ENCODE peak calls at places on chromosomes 7 and 10, in five cellular contexts. E is sigmoid colon, Y is spleen, T is endothelial cell of umbilical vein, C is upper lobe of left lung. K is an unnamed sample. For H3K36me3, the result is how much of the 10 kb centered on the place peaks cover.

GRCh38 chr7:6590645-6591110 is 857 bp downstream of the INTS15 start:
- DNase-seq in E (peak), Y (no peak), C (no peak), T (no peak), K (no peak)

GRCh38 chr10:95133997-95134396 is 60.0 kb upstream of the ACSM6 start:
- DNase-seq in T (no peak), Y (no peak), C (no peak), E (no peak), K (no peak)

GRCh38 chr10:69327463-69328345 is 49.4 kb downstream of the HK1 start:
- DNase-seq in T (peak), Y (peak), E (peak), C (no peak), K (no peak)

GRCh38 chr7:46034056-46034768 is 113.1 kb upstream of the IGFBP3 start:
- DNase-seq in E (no peak), Y (no peak), C (no peak), T (no peak), K (no peak)

GRCh38 chr10:27561362-27561761 is 57.3 kb downstream of the RAB18 start:
- DNase-seq in T (no peak), Y (no peak), C (no peak), E (no peak), K (no peak)

GRCh38 chr10:108597657-108598319 is 1325.5 kb downstream of the XPNPEP1 start:
- DNase-seq in E (no peak), Y (no peak), T (no peak), C (no peak), K (no peak)

GRCh38 chr7:101862280-101863220 is 45.1 kb downstream of the CUX1 start:
- DNase-seq in E (peak), C (no peak), Y (no peak), T (no peak), K (no peak)

GRCh38 chr10:100826983-100827818 is 81.8 kb downstream of the PAX2 start:
- DNase-seq in E (peak), T (no peak), Y (peak), C (peak), K (no peak)

GRCh38 chr10:79047875-79048638 is 20.7 kb upstream of the ZMIZ1 start:
- DNase-seq in T (no peak), E (peak), Y (peak), C (no peak), K (no peak)

GRCh38 chr10:68082815-68083395 is 7.8 kb upstream of the HERC4 start:
- DNase-seq in C (no peak), Y (no peak), E (no peak), T (peak), K (no peak)

GRCh38 chr10:17273403-17273802 is 45.4 kb downstream of the VIM start:
- DNase-seq in Y (no peak), C (no peak), E (no peak), T (no peak), K (no peak)

GRCh38 chr10:73060738-73061635 is 35.7 kb downstream of the P4HA1 start:
- DNase-seq in E (no peak), C (no peak), Y (no peak), T (peak), K (no peak)

GRCh38 chr7:140230517-140230861 is 53.7 kb upstream of the KDM7A start:
- DNase-seq in C (peak), E (no peak), Y (peak), T (no peak), K (no peak)

GRCh38 chr7:25893436-25893835 is 258.6 kb upstream of the NFE2L3 start:
- DNase-seq in C (no peak), T (no peak), Y (no peak), E (no peak), K (no peak)

GRCh38 chr10:104080762-104081161 is 4.9 kb downstream of the COL17A1 start:
- DNase-seq in E (no peak), C (no peak), T (peak), Y (no peak), K (no peak)

GRCh38 chr10:124520553-124521428 is 59.2 kb downstream of the LHPP start:
- DNase-seq in C (no peak), E (peak), T (no peak), Y (peak), K (no peak)

GRCh38 chr10:89963446-89964102 is 262.2 kb downstream of the KIF20B start:
- DNase-seq in E (no peak), Y (no peak), T (no peak), C (no peak), K (no peak)

GRCh38 chr10:113980408-113981087 is 63.1 kb upstream of the ADRB1 start:
- DNase-seq in E (no peak), C (no peak), Y (no peak), T (no peak), K (no peak)

GRCh38 chr10:114042895-114043531 is 653 bp upstream of the ADRB1 start:
- DNase-seq in C (no peak), E (peak), T (peak), Y (no peak), K (no peak)

GRCh38 chr10:114284346-114285071 is 45.5 kb downstream of the VWA2 start:
- DNase-seq in E (peak), Y (peak), T (no peak), C (no peak), K (no peak)

GRCh38 chr7:29976673-29977072 is 12.9 kb downstream of the SCRN1 start:
- DNase-seq in Y (no peak), C (no peak), E (no peak), T (no peak), K (no peak)

GRCh38 chr10:2992401-2993198 is 74.7 kb upstream of the PFKP start:
- DNase-seq in E (no peak), T (no peak), Y (no peak), C (no peak), K (no peak)

GRCh38 chr7:112596981-112597380 is 116.2 kb downstream of the LSMEM1 start:
- DNase-seq in C (no peak), T (no peak), Y (no peak), E (no peak), K (no peak)

GRCh38 chr10:43210556-43210955 is 56.3 kb downstream of the RASGEF1A start:
- DNase-seq in C (peak), E (peak), T (no peak), Y (peak), K (no peak)

GRCh38 chr7:127845497-127846214 is 185.6 kb downstream of the LRRC4 start:
- DNase-seq in Y (no peak), T (peak), C (no peak), E (no peak), K (no peak)

GRCh38 chr7:135743907-135744789 is 4.5 kb downstream of the FAM180A start:
- DNase-seq in E (no peak), C (no peak), T (no peak), Y (no peak), K (no peak)

GRCh38 chr10:91689731-91690168 is 56.9 kb upstream of the PPP1R3C start:
- DNase-seq in E (no peak), T (no peak), Y (no peak), C (no peak), K (no peak)

GRCh38 chr10:73644015-73644743 is 2.9 kb upstream of the MYOZ1 start:
- DNase-seq in E (peak), T (peak), C (no peak), Y (no peak), K (no peak)

GRCh38 chr7:135716677-135717238 is 11.2 kb downstream of the SLC13A4 start:
- DNase-seq in E (no peak), T (peak), C (no peak), Y (no peak), K (no peak)

GRCh38 chr7:31126976-31127375 is 74.9 kb downstream of the ADCYAP1R1 start:
- DNase-seq in T (peak), C (no peak), Y (no peak), E (no peak), K (no peak)

GRCh38 chr10:99527526-99528255 is 5.1 kb upstream of the NKX2-3 start:
- DNase-seq in E (no peak), T (peak), Y (peak), C (peak), K (no peak)

GRCh38 chr7:23334482-23335056 is 35.4 kb downstream of the MALSU1 start:
- DNase-seq in Y (no peak), C (no peak), E (no peak), T (peak), K (no peak)
- H3K36me3 ChIP-seq in Y (under half), C (under half), E (under half), T (under half), K (under half)

GRCh38 chr7:130418306-130418705 is 22.5 kb downstream of the CEP41 start:
- DNase-seq in Y (no peak), E (no peak), C (no peak), T (no peak), K (no peak)
- H3K27ac ChIP-seq in Y (no peak), E (no peak), C (no peak), T (no peak), K (no peak)

DNA sequence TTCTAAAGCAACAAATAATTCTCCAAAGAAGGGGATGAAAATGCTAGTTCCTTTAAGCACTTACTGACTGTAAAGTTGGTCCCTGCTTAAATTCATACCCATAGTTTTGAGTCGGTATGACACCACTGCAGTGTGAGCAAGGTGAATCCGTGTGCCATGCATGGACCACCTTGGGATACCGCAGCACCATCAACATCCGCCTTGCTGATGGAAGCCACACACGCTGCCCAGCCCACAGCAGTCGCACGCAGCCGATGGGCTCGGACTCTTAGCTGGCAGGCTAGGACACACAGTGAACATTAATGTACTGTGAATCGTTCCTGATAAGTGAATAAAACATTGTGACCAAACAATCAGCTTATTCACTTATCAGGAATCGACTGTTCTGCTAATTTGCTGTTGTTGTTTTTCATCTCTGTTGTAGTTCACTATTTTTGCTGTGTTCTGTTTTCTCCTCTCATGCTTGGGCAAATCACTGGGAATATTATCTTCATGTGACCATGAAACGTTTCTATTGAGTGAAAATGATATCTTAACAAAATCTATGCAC is 275.5 kb downstream of the USP6NL start:
- DNase-seq in E (no peak), C (peak), T (no peak), Y (no peak), K (peak)
- TF ChIP-seq POLR2A in E (no peak), C (no peak), T (no peak), Y (no peak), K (no peak)

DNA sequence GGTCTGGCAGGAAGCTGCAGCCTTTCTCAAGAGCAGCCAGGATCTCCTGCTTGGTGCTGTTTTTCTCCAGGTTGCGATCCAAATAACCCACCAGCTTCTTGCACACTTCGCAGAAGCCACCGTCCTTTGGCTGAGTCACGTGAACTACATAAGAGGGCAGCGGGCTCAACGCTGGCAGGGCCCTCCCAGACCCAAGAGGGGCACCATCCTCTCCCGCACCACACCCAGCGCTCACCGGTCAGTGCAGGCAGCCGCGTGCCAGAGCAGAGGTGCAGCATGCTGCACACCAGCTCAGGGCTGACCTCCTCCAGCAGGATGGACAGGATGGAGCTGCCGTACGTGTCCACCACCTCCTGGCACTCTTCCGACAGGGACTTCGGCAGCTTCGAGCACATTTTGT is 31.6 kb downstream of the PSAP start:
- DNase-seq in Y (peak), T (no peak), C (no peak), E (no peak), K (no peak)
- H3K36me3 ChIP-seq in Y (half or more), T (half or more), C (under half), E (half or more), K (under half)

GRCh38 chr10:86867149-86867548 is 90.3 kb downstream of the MMRN2 start:
- DNase-seq in Y (no peak), C (no peak), T (no peak), E (no peak), K (no peak)
- H3K27ac ChIP-seq in Y (no peak), C (no peak), T (no peak), E (no peak), K (no peak)

K was measured in vagina.